ENCODE peak calls at places on chromosomes 7 and 10, in five cellular contexts. One of them, this sample, is unnamed. For H3K4me1, the result is how much of the 10 kb centered on the place peaks cover.

GRCh38 chr7:108335264-108335918 is 120.8 kb downstream of the NRCAM start:
- DNase-seq in spleen: no peak
- DNase-seq in thyroid gland: peak
- DNase-seq in prostate gland: no peak
- DNase-seq in transverse colon: no peak
- DNase-seq in this sample: peak

GRCh38 chr10:62050941-62051433 is 149.5 kb downstream of the ARID5B start:
- DNase-seq in transverse colon: peak
- DNase-seq in thyroid gland: peak
- DNase-seq in spleen: no peak
- DNase-seq in prostate gland: peak
- DNase-seq in this sample: peak

GRCh38 chr10:49310460-49310859 is 11.5 kb downstream of the C10orf71 start:
- DNase-seq in spleen: no peak
- DNase-seq in thyroid gland: no peak
- DNase-seq in transverse colon: no peak
- DNase-seq in prostate gland: no peak
- DNase-seq in this sample: no peak

GRCh38 chr7:151844080-151844827 is 32.7 kb downstream of the PRKAG2 start:
- DNase-seq in spleen: no peak
- DNase-seq in thyroid gland: no peak
- DNase-seq in prostate gland: no peak
- DNase-seq in transverse colon: no peak
- DNase-seq in this sample: no peak

GRCh38 chr7:4235596-4235995 is 446.5 kb upstream of the FOXK1 start:
- DNase-seq in prostate gland: no peak
- DNase-seq in transverse colon: no peak
- DNase-seq in spleen: no peak
- DNase-seq in thyroid gland: no peak
- DNase-seq in this sample: no peak

GRCh38 chr10:127854769-127855583 is 37.8 kb downstream of the CLRN3 start:
- DNase-seq in thyroid gland: no peak
- DNase-seq in prostate gland: no peak
- DNase-seq in transverse colon: peak
- DNase-seq in spleen: peak
- DNase-seq in this sample: no peak

GRCh38 chr10:80133221-80133620 is 691 bp downstream of the PLAC9 start:
- DNase-seq in transverse colon: no peak
- DNase-seq in thyroid gland: no peak
- DNase-seq in spleen: no peak
- DNase-seq in prostate gland: no peak
- DNase-seq in this sample: peak

GRCh38 chr10:99540673-99541531 is 8.2 kb downstream of the NKX2-3 start:
- DNase-seq in prostate gland: no peak
- DNase-seq in thyroid gland: peak
- DNase-seq in transverse colon: peak
- DNase-seq in spleen: no peak
- DNase-seq in this sample: no peak

GRCh38 chr10:20466731-20467130 is 430.4 kb downstream of the NEBL start:
- DNase-seq in prostate gland: no peak
- DNase-seq in transverse colon: no peak
- DNase-seq in spleen: no peak
- DNase-seq in thyroid gland: no peak
- DNase-seq in this sample: no peak

GRCh38 chr7:8441106-8441590 is 7.7 kb downstream of the NXPH1 start:
- DNase-seq in spleen: no peak
- DNase-seq in transverse colon: no peak
- DNase-seq in prostate gland: no peak
- DNase-seq in thyroid gland: no peak
- DNase-seq in this sample: no peak

GRCh38 chr10:62924344-62924748 is 108.2 kb upstream of the EGR2 start:
- DNase-seq in thyroid gland: peak
- DNase-seq in prostate gland: no peak
- DNase-seq in spleen: peak
- DNase-seq in transverse colon: peak
- DNase-seq in this sample: peak

GRCh38 chr7:73612598-73613269 is 11.6 kb downstream of the MLXIPL start:
- DNase-seq in thyroid gland: no peak
- DNase-seq in prostate gland: peak
- DNase-seq in transverse colon: peak
- DNase-seq in spleen: no peak
- DNase-seq in this sample: peak

GRCh38 chr10:44352316-44353127 is 32.4 kb downstream of the CXCL12 start:
- DNase-seq in transverse colon: peak
- DNase-seq in thyroid gland: no peak
- DNase-seq in spleen: no peak
- DNase-seq in prostate gland: no peak
- DNase-seq in this sample: no peak

GRCh38 chr10:122931088-122931958 is 20.9 kb downstream of the FAM24A start:
- DNase-seq in prostate gland: no peak
- DNase-seq in transverse colon: no peak
- DNase-seq in spleen: no peak
- DNase-seq in thyroid gland: no peak
- DNase-seq in this sample: no peak

GRCh38 chr10:105963450-105963849 is 1201.1 kb downstream of the SORCS1 start:
- DNase-seq in spleen: no peak
- DNase-seq in prostate gland: no peak
- DNase-seq in transverse colon: no peak
- DNase-seq in thyroid gland: no peak
- DNase-seq in this sample: no peak

GRCh38 chr10:63713191-63714144 is 192.3 kb downstream of the REEP3 start:
- DNase-seq in spleen: no peak
- DNase-seq in transverse colon: peak
- DNase-seq in thyroid gland: peak
- DNase-seq in prostate gland: no peak
- DNase-seq in this sample: peak

GRCh38 chr10:70145666-70146488 is 623 bp downstream of the TYSND1 start:
- DNase-seq in prostate gland: peak
- DNase-seq in thyroid gland: peak
- DNase-seq in spleen: peak
- DNase-seq in transverse colon: peak
- DNase-seq in this sample: peak

GRCh38 chr7:3533040-3533439 is 232.0 kb downstream of the SDK1 start:
- DNase-seq in transverse colon: no peak
- DNase-seq in thyroid gland: no peak
- DNase-seq in prostate gland: no peak
- DNase-seq in spleen: no peak
- DNase-seq in this sample: no peak

GRCh38 chr7:7257899-7258692 is 75.8 kb downstream of the C1GALT1 start:
- DNase-seq in transverse colon: peak
- DNase-seq in spleen: no peak
- DNase-seq in thyroid gland: peak
- DNase-seq in prostate gland: no peak
- DNase-seq in this sample: no peak
- TF ChIP-seq POLR2A in transverse colon: no peak
- TF ChIP-seq POLR2A in spleen: no peak
- TF ChIP-seq POLR2A in thyroid gland: no peak
- TF ChIP-seq POLR2A in prostate gland: no peak
- TF ChIP-seq POLR2A in this sample: no peak

GRCh38 chr10:124724279-124725027 is 19.7 kb downstream of the FAM53B start:
- DNase-seq in thyroid gland: peak
- DNase-seq in transverse colon: peak
- DNase-seq in spleen: peak
- DNase-seq in prostate gland: no peak
- DNase-seq in this sample: peak

GRCh38 chr10:124721295-124722052 is 22.7 kb downstream of the FAM53B start:
- DNase-seq in transverse colon: peak
- DNase-seq in thyroid gland: peak
- DNase-seq in prostate gland: peak
- DNase-seq in spleen: peak
- DNase-seq in this sample: peak

GRCh38 chr10:124723826-124724225 is 20.4 kb downstream of the FAM53B start:
- DNase-seq in transverse colon: no peak
- DNase-seq in spleen: no peak
- DNase-seq in prostate gland: no peak
- DNase-seq in thyroid gland: no peak
- DNase-seq in this sample: no peak

GRCh38 chr10:124725171-124725631 is 19.0 kb downstream of the FAM53B start:
- DNase-seq in thyroid gland: peak
- DNase-seq in transverse colon: no peak
- DNase-seq in prostate gland: no peak
- DNase-seq in spleen: no peak
- DNase-seq in this sample: peak

DNA sequence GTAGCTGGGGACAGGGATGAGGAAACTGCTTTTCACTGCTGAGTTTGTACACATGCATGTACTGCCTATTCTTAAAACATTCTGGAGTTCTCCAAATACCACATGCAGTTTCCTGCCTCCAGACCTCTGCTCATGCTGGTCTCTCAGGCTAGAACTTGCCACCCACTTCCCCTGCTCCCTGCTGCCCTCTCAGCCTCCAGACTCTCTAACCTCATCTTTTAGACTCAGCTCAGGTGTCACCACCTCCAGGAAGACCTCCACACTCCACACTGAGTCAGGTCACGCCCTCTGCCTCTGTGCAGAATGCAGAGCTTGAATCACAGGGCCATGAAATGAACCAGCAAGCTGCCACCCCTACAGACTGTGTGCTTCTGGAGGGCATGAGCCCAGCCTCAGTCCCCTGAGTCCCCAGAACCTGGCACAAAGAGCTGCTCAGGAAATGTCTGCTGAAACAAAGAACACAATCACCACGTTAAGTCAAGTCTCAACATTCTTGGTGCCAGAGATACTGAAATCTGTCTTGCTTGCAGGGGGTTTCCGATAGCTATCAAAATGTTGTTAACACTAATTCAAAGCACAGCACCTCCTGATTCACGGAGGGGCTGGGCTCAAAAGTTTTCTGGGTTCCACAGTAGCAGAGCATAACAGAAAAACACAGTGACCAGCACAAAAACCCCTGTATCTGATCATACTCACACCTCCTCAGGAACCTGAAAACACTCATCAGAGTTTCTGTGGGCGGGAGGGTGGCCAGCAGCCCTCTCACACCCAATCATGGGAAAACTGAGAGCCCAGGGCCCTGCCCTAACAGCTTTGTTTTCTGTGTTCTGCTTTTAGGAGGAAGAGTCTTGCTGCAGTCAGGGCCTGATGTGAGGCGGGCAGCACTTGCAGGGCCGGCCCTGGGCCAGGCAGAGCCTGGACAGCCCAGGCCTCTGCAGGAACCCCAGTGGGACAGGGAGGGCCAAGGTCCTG is 21.1 kb downstream of the FAM53B start:
- DNase-seq in transverse colon: peak
- DNase-seq in thyroid gland: peak
- DNase-seq in spleen: peak
- DNase-seq in prostate gland: no peak
- DNase-seq in this sample: peak
- H3K4me1 ChIP-seq in transverse colon: half or more
- H3K4me1 ChIP-seq in thyroid gland: half or more
- H3K4me1 ChIP-seq in spleen: half or more
- H3K4me1 ChIP-seq in prostate gland: under half
- H3K4me1 ChIP-seq in this sample: half or more

DNA sequence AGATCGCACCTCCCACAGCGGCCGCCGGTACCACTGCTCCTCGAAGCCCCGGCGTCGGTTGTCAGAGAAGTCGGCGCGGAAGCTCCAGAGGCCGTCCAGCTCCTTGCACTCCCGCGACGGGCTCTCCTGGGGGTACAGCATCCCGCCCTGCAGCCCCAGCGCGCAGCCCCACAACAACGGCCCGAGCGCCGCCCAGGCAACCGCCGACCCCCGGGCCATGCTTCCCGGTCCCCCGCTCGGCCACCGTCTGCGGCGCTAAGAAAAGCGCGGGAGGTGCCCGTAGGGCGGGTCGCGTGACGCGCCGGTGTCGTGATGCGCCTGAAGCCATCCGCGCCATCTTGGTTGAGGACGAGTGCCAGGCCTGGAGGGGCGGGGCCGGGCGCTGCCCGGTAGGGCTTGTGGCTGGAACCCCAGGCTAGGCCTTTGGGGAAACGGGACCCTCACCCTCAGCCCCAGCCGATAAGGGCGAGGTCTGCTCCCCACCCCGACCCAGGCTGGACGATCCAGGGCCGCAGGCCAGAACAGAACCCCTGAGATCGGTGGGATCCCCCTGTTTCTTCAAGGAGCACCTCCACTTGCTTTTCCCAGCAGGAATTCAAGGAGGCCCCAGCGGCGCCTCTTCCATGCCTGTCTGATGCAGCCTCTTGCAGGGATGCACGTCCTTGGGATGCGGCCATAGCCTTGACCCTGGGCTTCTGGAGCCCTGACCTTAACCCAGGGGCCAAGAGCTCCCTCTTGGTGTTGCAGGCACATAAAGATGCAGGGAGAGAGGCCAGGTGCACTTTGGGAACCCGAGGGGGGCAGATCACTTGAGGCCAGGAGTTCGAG is at the start of gene GUSB:
- DNase-seq in prostate gland: peak
- DNase-seq in thyroid gland: peak
- DNase-seq in spleen: peak
- DNase-seq in transverse colon: peak
- DNase-seq in this sample: peak
- TF ChIP-seq POLR2A in prostate gland: peak
- TF ChIP-seq POLR2A in thyroid gland: peak
- TF ChIP-seq POLR2A in spleen: peak
- TF ChIP-seq POLR2A in transverse colon: peak
- TF ChIP-seq POLR2A in this sample: peak

GRCh38 chr10:124715479-124715878 is 28.7 kb downstream of the FAM53B start:
- DNase-seq in thyroid gland: no peak
- DNase-seq in spleen: peak
- DNase-seq in transverse colon: no peak
- DNase-seq in prostate gland: no peak
- DNase-seq in this sample: no peak

GRCh38 chr10:124713679-124714298 is 30.4 kb downstream of the FAM53B start:
- DNase-seq in transverse colon: no peak
- DNase-seq in thyroid gland: no peak
- DNase-seq in prostate gland: no peak
- DNase-seq in spleen: no peak
- DNase-seq in this sample: no peak

GRCh38 chr10:124717358-124717757 is 26.8 kb downstream of the FAM53B start:
- DNase-seq in thyroid gland: no peak
- DNase-seq in prostate gland: no peak
- DNase-seq in transverse colon: no peak
- DNase-seq in spleen: peak
- DNase-seq in this sample: no peak

GRCh38 chr10:124719213-124719851 is 24.8 kb downstream of the FAM53B start:
- DNase-seq in transverse colon: peak
- DNase-seq in prostate gland: peak
- DNase-seq in thyroid gland: peak
- DNase-seq in spleen: peak
- DNase-seq in this sample: peak

DNA sequence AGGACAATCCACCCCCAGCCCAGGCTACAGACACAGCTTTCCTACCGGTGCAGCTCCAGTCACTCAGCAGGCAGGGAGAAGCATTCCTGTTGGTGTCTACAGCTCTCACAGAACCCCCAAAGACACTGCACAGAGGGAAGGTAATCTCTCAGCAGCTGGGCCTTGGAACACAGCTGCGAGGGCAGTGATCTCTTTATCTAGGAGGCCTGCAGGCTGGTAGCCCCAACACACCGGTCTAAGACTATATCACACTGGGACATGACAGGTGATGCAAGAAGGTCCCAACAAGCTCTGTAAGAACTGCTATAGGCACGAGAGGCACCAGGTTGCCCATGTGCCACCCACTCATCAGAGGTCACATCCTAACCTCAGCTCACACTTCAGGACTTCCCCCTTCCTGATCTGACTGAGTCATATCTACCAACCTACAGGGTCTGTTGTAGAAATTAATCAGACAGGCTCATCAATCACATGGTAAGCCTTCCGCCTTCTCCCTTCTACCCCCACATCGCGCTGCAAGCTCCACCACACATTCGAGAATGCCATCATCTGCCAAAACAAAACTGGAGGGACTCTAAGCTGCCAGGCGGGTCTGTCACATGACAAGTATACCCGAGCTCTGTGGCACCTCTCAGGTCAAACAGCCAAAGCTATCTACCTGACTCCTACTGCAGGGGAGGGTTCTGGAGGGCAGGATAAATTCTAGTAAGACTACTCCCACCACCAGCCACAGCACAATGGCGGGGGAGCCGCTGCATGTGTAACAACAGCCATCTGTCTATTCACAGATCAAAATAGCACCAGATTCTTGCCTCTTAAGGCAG is 26.1 kb downstream of the FAM53B start:
- DNase-seq in prostate gland: no peak
- DNase-seq in spleen: peak
- DNase-seq in transverse colon: no peak
- DNase-seq in thyroid gland: peak
- DNase-seq in this sample: peak
- H3K4me1 ChIP-seq in prostate gland: under half
- H3K4me1 ChIP-seq in spleen: half or more
- H3K4me1 ChIP-seq in transverse colon: under half
- H3K4me1 ChIP-seq in thyroid gland: half or more
- H3K4me1 ChIP-seq in this sample: half or more

This sample was measured in testis.